ENCODE peak calls at places on chromosomes 11 and 22, in five cellular contexts. G is uterus; D is stimulated activated CD4-positive, alpha-beta T cell treated with anti-CD3 and anti-CD28 coated beads, Interleukin-1b, Interleukin-23, amount 100 ng/mL, for 24 hours; J is OCI-LY7; W is progenitor cell of endocrine pancreas. K is an unnamed sample.
A peak's percentile ranks its signal among the peaks of the same experiment; 100 is the strongest.

GRCh38 chr11:11179239-11179638 is 173.8 kb downstream of the CSNK2A3 start:
- DNase-seq in G (no peak), D (no peak), J (no peak), W (no peak), K (no peak)

GRCh38 chr11:116460156-116460965 is 312.4 kb downstream of the BUD13 start:
- DNase-seq in G (no peak), D (no peak), J (no peak), W (no peak), K (no peak)

GRCh38 chr11:78787696-78788095 is 213.0 kb upstream of the NARS2 start:
- DNase-seq in G (no peak), D (no peak), J (no peak), W (no peak), K (no peak)

GRCh38 chr11:27292642-27293020 is 70.4 kb downstream of the CCDC34 start:
- DNase-seq in G (no peak), D (no peak), J (no peak), W (no peak), K (no peak)

GRCh38 chr11:65187971-65188461 is 6.3 kb downstream of the CAPN1 start:
- DNase-seq in G (no peak), D (no peak), J (no peak), W (no peak), K (no peak)

GRCh38 chr22:25748704-25749103 is 6.7 kb downstream of the MYO18B start:
- DNase-seq in G (no peak), D (no peak), J (no peak), W (no peak), K (no peak)

GRCh38 chr22:26897384-26897783 is 240.0 kb downstream of the MIAT start:
- DNase-seq in G (no peak), D (no peak), J (no peak), W (no peak), K (no peak)

GRCh38 chr22:46815896-46816721 is 53.7 kb downstream of the TBC1D22A start:
- DNase-seq in G (peak; percentile 39), D (no peak), J (no peak), W (no peak), K (no peak)

GRCh38 chr22:26484360-26484706 is 656 bp downstream of the SRRD start:
- DNase-seq in G (no peak), D (no peak), J (peak; percentile 35), W (no peak), K (no peak)

GRCh38 chr22:46749682-46750529 is 11.9 kb upstream of the CERK start:
- DNase-seq in G (no peak), D (no peak), J (no peak), W (no peak), K (no peak)

GRCh38 chr11:99505319-99505718 is 484.6 kb downstream of the CNTN5 start:
- DNase-seq in G (no peak), D (no peak), J (no peak), W (no peak), K (no peak)

GRCh38 chr11:975824-976223 is 50.2 kb downstream of the AP2A2 start:
- DNase-seq in G (no peak), D (no peak), J (peak; percentile 38), W (no peak), K (no peak)

GRCh38 chr11:36249271-36249670 is 40.0 kb downstream of the COMMD9 start:
- DNase-seq in G (no peak), D (no peak), J (no peak), W (no peak), K (no peak)

GRCh38 chr11:62573592-62574362 is at the start of gene EEF1G:
- DNase-seq in G (peak; percentile 99), D (peak; percentile 96), J (peak; percentile 99), W (peak; percentile 95), K (peak; percentile 100)

GRCh38 chr11:76243648-76244285 is 37.5 kb upstream of the WNT11 start:
- DNase-seq in G (no peak), D (no peak), J (no peak), W (no peak), K (no peak)

GRCh38 chr11:12223771-12224536 is 113.6 kb downstream of the MICAL2 start:
- DNase-seq in G (no peak), D (no peak), J (no peak), W (no peak), K (no peak)

GRCh38 chr11:125451400-125452124 is 44.5 kb downstream of the FEZ1 start:
- DNase-seq in G (no peak), D (no peak), J (no peak), W (peak; percentile 28), K (no peak)

GRCh38 chr22:22565991-22566390 is 6.9 kb upstream of the PRAME start:
- DNase-seq in G (no peak), D (no peak), J (no peak), W (no peak), K (no peak)

GRCh38 chr11:72430743-72431570 is 3.4 kb downstream of the CLPB start:
- DNase-seq in G (no peak), D (no peak), J (peak; percentile 72), W (no peak), K (no peak)

GRCh38 chr22:36331306-36331911 is 56.4 kb downstream of the MYH9 start:
- DNase-seq in G (peak; percentile 85), D (peak; percentile 73), J (peak; percentile 91), W (no peak), K (peak; percentile 97)

GRCh38 chr11:78039919-78040671 is 17.0 kb upstream of the KCTD14 start:
- DNase-seq in G (peak; percentile 73), D (no peak), J (no peak), W (no peak), K (no peak)

GRCh38 chr11:96204366-96204659 is 138.7 kb downstream of the MAML2 start:
- DNase-seq in G (no peak), D (no peak), J (no peak), W (no peak), K (no peak)

GRCh38 chr11:118649941-118650340 is 29.5 kb downstream of the TREH start:
- DNase-seq in G (no peak), D (no peak), J (no peak), W (no peak), K (no peak)